ENCODE peak calls at places on chromosomes 4 and X, in five cellular contexts. One of them, this sample, is unnamed.

GRCh38 chrX:20139966-20140365 is 1.7 kb downstream of the EIF1AX start:
- DNase-seq in neuronal stem cell: no peak
- DNase-seq in H9: no peak
- DNase-seq in trophoblast cell: peak; percentile 21
- DNase-seq in H1: no peak
- DNase-seq in this sample: peak; percentile 59

GRCh38 chrX:1453951-1454785 is 1.5 kb upstream of the ASMTL start:
- DNase-seq in neuronal stem cell: peak; percentile 83
- DNase-seq in H9: peak; percentile 86
- DNase-seq in trophoblast cell: peak; percentile 90
- DNase-seq in H1: peak; percentile 99
- DNase-seq in this sample: peak; percentile 69

GRCh38 chrX:132837126-132837525 is 121.3 kb downstream of the HS6ST2 start:
- DNase-seq in neuronal stem cell: no peak
- DNase-seq in H9: no peak
- DNase-seq in trophoblast cell: no peak
- DNase-seq in H1: no peak
- DNase-seq in this sample: no peak

GRCh38 chr4:3495341-3495975 is 32.4 kb downstream of the DOK7 start:
- DNase-seq in neuronal stem cell: no peak
- DNase-seq in H9: no peak
- DNase-seq in trophoblast cell: no peak
- DNase-seq in H1: no peak
- DNase-seq in this sample: no peak

GRCh38 chr4:163343604-163344146 is at the start of gene NPY5R:
- DNase-seq in neuronal stem cell: peak; percentile 40
- DNase-seq in H9: peak; percentile 51
- DNase-seq in trophoblast cell: no peak
- DNase-seq in H1: peak; percentile 69
- DNase-seq in this sample: no peak

GRCh38 chrX:16319929-16320328 is 152.6 kb downstream of the MAGEB17 start:
- DNase-seq in neuronal stem cell: no peak
- DNase-seq in H9: no peak
- DNase-seq in trophoblast cell: no peak
- DNase-seq in H1: no peak
- DNase-seq in this sample: peak; percentile 65

GRCh38 chrX:98452456-98452855 is 1568.7 kb downstream of the RPA4 start:
- DNase-seq in neuronal stem cell: no peak
- DNase-seq in H9: no peak
- DNase-seq in trophoblast cell: no peak
- DNase-seq in H1: no peak
- DNase-seq in this sample: no peak

GRCh38 chr4:81632581-81633247 is 161.0 kb upstream of the RASGEF1B start:
- DNase-seq in neuronal stem cell: no peak
- DNase-seq in H9: no peak
- DNase-seq in trophoblast cell: peak; percentile 22
- DNase-seq in H1: no peak
- DNase-seq in this sample: no peak

GRCh38 chr4:14259926-14260325 is 632.4 kb upstream of the BOD1L1 start:
- DNase-seq in neuronal stem cell: no peak
- DNase-seq in H9: no peak
- DNase-seq in trophoblast cell: no peak
- DNase-seq in H1: no peak
- DNase-seq in this sample: no peak

GRCh38 chr4:183402771-183403170 is 41.7 kb upstream of the CDKN2AIP start:
- DNase-seq in neuronal stem cell: no peak
- DNase-seq in H9: no peak
- DNase-seq in trophoblast cell: no peak
- DNase-seq in H1: no peak
- DNase-seq in this sample: no peak

GRCh38 chrX:78513996-78514745 is 145.0 kb downstream of the RTL3 start:
- DNase-seq in neuronal stem cell: no peak
- DNase-seq in H9: no peak
- DNase-seq in trophoblast cell: no peak
- DNase-seq in H1: no peak
- DNase-seq in this sample: no peak

GRCh38 chrX:130339408-130340222 is at the start of gene SLC25A14:
- DNase-seq in neuronal stem cell: peak; percentile 60
- DNase-seq in H9: peak; percentile 78
- DNase-seq in trophoblast cell: peak; percentile 73
- DNase-seq in H1: peak; percentile 65
- DNase-seq in this sample: peak; percentile 66

GRCh38 chr4:142314686-142315085 is 531.4 kb downstream of the INPP4B start:
- DNase-seq in neuronal stem cell: no peak
- DNase-seq in H9: no peak
- DNase-seq in trophoblast cell: no peak
- DNase-seq in H1: no peak
- DNase-seq in this sample: no peak

GRCh38 chr4:172830295-172830764 is 338.3 kb upstream of the GALNT7 start:
- DNase-seq in neuronal stem cell: peak; percentile 33
- DNase-seq in H9: no peak
- DNase-seq in trophoblast cell: peak; percentile 77
- DNase-seq in H1: no peak
- DNase-seq in this sample: peak; percentile 21

GRCh38 chrX:24145340-24146186 is 4.0 kb upstream of the ZFX start:
- DNase-seq in neuronal stem cell: no peak
- DNase-seq in H9: no peak
- DNase-seq in trophoblast cell: no peak
- DNase-seq in H1: no peak
- DNase-seq in this sample: peak; percentile 54

GRCh38 chrX:107978707-107979307 is 3.4 kb downstream of the TEX13B start:
- DNase-seq in neuronal stem cell: peak; percentile 20
- DNase-seq in H9: peak; percentile 40
- DNase-seq in trophoblast cell: peak; percentile 41
- DNase-seq in H1: no peak
- DNase-seq in this sample: peak; percentile 19

GRCh38 chr4:95835672-95836071 is 4.2 kb upstream of the PDHA2 start:
- DNase-seq in neuronal stem cell: peak; percentile 24
- DNase-seq in H9: peak; percentile 35
- DNase-seq in trophoblast cell: peak; percentile 23
- DNase-seq in H1: no peak
- DNase-seq in this sample: no peak

GRCh38 chrX:139739138-139739537 is 31.2 kb upstream of the MCF2 start:
- DNase-seq in neuronal stem cell: no peak
- DNase-seq in H9: no peak
- DNase-seq in trophoblast cell: no peak
- DNase-seq in H1: no peak
- DNase-seq in this sample: peak; percentile 49

GRCh38 chrX:129905787-129906580 is at the start of gene UTP14A:
- DNase-seq in neuronal stem cell: peak; percentile 69
- DNase-seq in H9: peak; percentile 87
- DNase-seq in trophoblast cell: peak; percentile 87
- DNase-seq in H1: peak; percentile 78
- DNase-seq in this sample: peak; percentile 90

GRCh38 chr4:2049811-2050210 is 9.3 kb upstream of the NAT8L start:
- DNase-seq in neuronal stem cell: no peak
- DNase-seq in H9: no peak
- DNase-seq in trophoblast cell: no peak
- DNase-seq in H1: peak; percentile 16
- DNase-seq in this sample: no peak

GRCh38 chrX:63754141-63754859 is 30.7 kb downstream of the ARHGEF9 start:
- DNase-seq in neuronal stem cell: no peak
- DNase-seq in H9: peak; percentile 22
- DNase-seq in trophoblast cell: peak; percentile 43
- DNase-seq in H1: no peak
- DNase-seq in this sample: peak; percentile 15

GRCh38 chrX:138771042-138771441 is 59.5 kb upstream of the FGF13 start:
- DNase-seq in neuronal stem cell: no peak
- DNase-seq in H9: no peak
- DNase-seq in trophoblast cell: no peak
- DNase-seq in H1: no peak
- DNase-seq in this sample: no peak

GRCh38 chrX:153739754-153740486 is 15.3 kb downstream of the ABCD1 start:
- DNase-seq in neuronal stem cell: no peak
- DNase-seq in H9: no peak
- DNase-seq in trophoblast cell: peak; percentile 87
- DNase-seq in H1: no peak
- DNase-seq in this sample: no peak

GRCh38 chr4:88002786-88003185 is 4.6 kb upstream of the PKD2 start:
- DNase-seq in neuronal stem cell: no peak
- DNase-seq in H9: no peak
- DNase-seq in trophoblast cell: peak; percentile 79
- DNase-seq in H1: no peak
- DNase-seq in this sample: no peak

GRCh38 chrX:87578978-87579377 is 61.4 kb downstream of the KLHL4 start:
- DNase-seq in neuronal stem cell: no peak
- DNase-seq in H9: no peak
- DNase-seq in trophoblast cell: no peak
- DNase-seq in H1: no peak
- DNase-seq in this sample: no peak

GRCh38 chr4:47209833-47210232 is 178.5 kb downstream of the GABRB1 start:
- DNase-seq in neuronal stem cell: no peak
- DNase-seq in H9: no peak
- DNase-seq in trophoblast cell: no peak
- DNase-seq in H1: no peak
- DNase-seq in this sample: peak; percentile 90

GRCh38 chr4:19729873-19730735 is 521.6 kb upstream of the SLIT2 start:
- DNase-seq in neuronal stem cell: no peak
- DNase-seq in H9: no peak
- DNase-seq in trophoblast cell: no peak
- DNase-seq in H1: no peak
- DNase-seq in this sample: peak; percentile 43

GRCh38 chr4:22643952-22644351 is 48.8 kb upstream of the GBA3 start:
- DNase-seq in neuronal stem cell: no peak
- DNase-seq in H9: no peak
- DNase-seq in trophoblast cell: no peak
- DNase-seq in H1: no peak
- DNase-seq in this sample: no peak

DNA sequence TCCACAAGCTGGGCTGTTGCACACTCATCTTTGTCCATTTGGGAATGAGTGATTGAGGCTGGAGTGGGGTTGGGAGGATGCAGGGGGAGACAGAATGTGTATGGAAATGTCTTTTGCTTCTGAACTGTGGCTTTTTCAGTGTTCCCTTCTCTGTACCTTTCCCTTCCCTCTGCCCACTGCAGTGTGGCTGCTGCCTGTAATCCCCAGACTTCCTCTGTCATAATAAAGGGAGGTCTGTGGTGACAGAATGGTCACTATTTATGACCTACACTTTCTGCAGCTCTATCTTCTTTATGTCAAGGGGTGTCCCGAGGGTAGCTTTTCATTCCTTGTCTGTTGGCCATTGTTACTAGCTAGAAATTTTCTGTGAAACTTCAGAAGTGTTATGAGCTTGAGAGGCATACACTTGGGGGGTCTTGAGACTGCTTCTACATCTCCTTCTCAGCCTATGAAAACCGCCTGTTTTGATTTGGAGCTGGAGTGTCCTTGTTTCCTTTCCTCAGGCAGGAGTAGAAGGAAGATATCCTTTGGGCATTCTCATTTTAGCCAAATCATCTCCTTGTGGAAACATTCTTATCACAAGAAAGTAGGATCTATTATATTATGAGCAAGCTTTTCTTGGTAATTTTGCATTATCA is 63.0 kb downstream of the ANK2 start:
- DNase-seq in neuronal stem cell: no peak
- DNase-seq in H9: no peak
- DNase-seq in trophoblast cell: no peak
- DNase-seq in H1: no peak
- DNase-seq in this sample: no peak
- H3K14ac ChIP-seq in neuronal stem cell: no peak overlapping the region
- H3K14ac ChIP-seq in H9: no peak overlapping the region
- H3K14ac ChIP-seq in trophoblast cell: no peak overlapping the region
- H3K14ac ChIP-seq in H1: no peak overlapping the region
- H3K14ac ChIP-seq in this sample: no peak overlapping the region

DNA sequence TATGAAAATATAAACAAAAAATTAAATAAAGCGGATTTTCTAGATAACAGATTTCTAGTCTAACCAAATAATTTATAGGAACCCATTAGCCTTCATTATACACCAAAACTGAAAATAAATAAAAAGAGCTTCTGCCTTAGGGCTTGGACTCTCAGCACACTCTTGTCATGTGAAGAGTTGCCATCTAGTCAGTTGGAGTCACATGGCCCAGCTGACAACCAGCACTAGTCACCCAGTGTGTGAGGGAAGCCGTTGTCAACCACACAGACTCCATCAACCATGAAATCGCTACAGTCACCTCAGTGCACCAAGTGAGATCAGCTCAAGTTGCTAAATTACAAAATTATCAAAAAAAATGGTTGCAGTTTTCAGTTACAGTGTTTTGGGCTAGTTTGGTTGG is 470.0 kb downstream of the GASK1B start:
- DNase-seq in neuronal stem cell: no peak
- DNase-seq in H9: no peak
- DNase-seq in trophoblast cell: no peak
- DNase-seq in H1: no peak
- DNase-seq in this sample: no peak
- H3K14ac ChIP-seq in neuronal stem cell: no peak overlapping the region
- H3K14ac ChIP-seq in H9: no peak overlapping the region
- H3K14ac ChIP-seq in trophoblast cell: no peak overlapping the region
- H3K14ac ChIP-seq in H1: no peak overlapping the region
- H3K14ac ChIP-seq in this sample: no peak overlapping the region

GRCh38 chrX:48956728-48957414 is 536 bp downstream of the OTUD5 start:
- DNase-seq in neuronal stem cell: no peak
- DNase-seq in H9: no peak
- DNase-seq in trophoblast cell: peak; percentile 17
- DNase-seq in H1: no peak
- DNase-seq in this sample: no peak
- H3K14ac ChIP-seq in neuronal stem cell: peak overlapping the region; percentile 56
- H3K14ac ChIP-seq in H9: peak overlapping the region; percentile 85
- H3K14ac ChIP-seq in trophoblast cell: peak overlapping the region; percentile 74
- H3K14ac ChIP-seq in H1: no peak overlapping the region
- H3K14ac ChIP-seq in this sample: no peak overlapping the region

GRCh38 chr4:6783111-6783981 is 819 bp downstream of the KIAA0232 start:
- DNase-seq in neuronal stem cell: peak; percentile 93
- DNase-seq in H9: peak; percentile 86
- DNase-seq in trophoblast cell: peak; percentile 94
- DNase-seq in H1: peak; percentile 90
- DNase-seq in this sample: peak; percentile 79

GRCh38 chr4:6781561-6781960 is 966 bp upstream of the KIAA0232 start:
- DNase-seq in neuronal stem cell: no peak
- DNase-seq in H9: no peak
- DNase-seq in trophoblast cell: no peak
- DNase-seq in H1: no peak
- DNase-seq in this sample: no peak

GRCh38 chr4:6782147-6782845 is at the start of gene KIAA0232:
- DNase-seq in neuronal stem cell: peak; percentile 93
- DNase-seq in H9: peak; percentile 88
- DNase-seq in trophoblast cell: peak; percentile 93
- DNase-seq in H1: peak; percentile 91
- DNase-seq in this sample: peak; percentile 93

GRCh38 chr4:6781113-6781512 is 1.4 kb upstream of the KIAA0232 start:
- DNase-seq in neuronal stem cell: no peak
- DNase-seq in H9: no peak
- DNase-seq in trophoblast cell: no peak
- DNase-seq in H1: no peak
- DNase-seq in this sample: no peak

DNA sequence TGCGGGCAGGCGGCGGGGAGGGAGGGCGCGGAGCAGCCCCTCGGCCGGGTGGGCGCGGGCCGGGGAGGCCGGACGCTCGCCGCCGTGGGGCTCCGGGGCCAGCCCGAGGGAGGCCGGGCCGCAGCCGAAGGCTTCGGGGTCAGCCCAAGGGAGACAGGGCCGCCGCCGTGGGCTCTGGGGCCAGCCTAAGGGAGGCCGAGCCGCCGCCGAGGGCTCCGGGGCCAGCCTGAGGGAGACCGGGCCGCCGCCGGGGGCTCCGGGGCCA is 251 bp downstream of the KIAA0232 start:
- DNase-seq in neuronal stem cell: no peak
- DNase-seq in H9: no peak
- DNase-seq in trophoblast cell: peak; percentile 44
- DNase-seq in H1: no peak
- DNase-seq in this sample: no peak
- H3K14ac ChIP-seq in neuronal stem cell: no peak overlapping the region
- H3K14ac ChIP-seq in H9: no peak overlapping the region
- H3K14ac ChIP-seq in trophoblast cell: peak overlapping the region; percentile 91
- H3K14ac ChIP-seq in H1: no peak overlapping the region
- H3K14ac ChIP-seq in this sample: no peak overlapping the region

GRCh38 chr4:55396305-55397023 is 707 bp downstream of the TMEM165 start:
- DNase-seq in neuronal stem cell: peak; percentile 39
- DNase-seq in H9: peak; percentile 40
- DNase-seq in trophoblast cell: peak; percentile 56
- DNase-seq in H1: peak; percentile 74
- DNase-seq in this sample: peak; percentile 38
- H3K14ac ChIP-seq in neuronal stem cell: peak overlapping the region; percentile 95
- H3K14ac ChIP-seq in H9: peak overlapping the region; percentile 95
- H3K14ac ChIP-seq in trophoblast cell: peak overlapping the region; percentile 78
- H3K14ac ChIP-seq in H1: no peak overlapping the region
- H3K14ac ChIP-seq in this sample: peak overlapping the region; percentile 90

This sample was measured in IMR-90.